ENCODE peak calls at places on chromosomes 2 and 18, in four cellular contexts. W is cardiac fibroblast, S is endodermal cell, D is foreskin fibroblast. T is an unnamed sample.

GRCh38 chr2:61770298-61770697 is 83.6 kb downstream of the FAM161A start:
- DNase-seq in W (no peak), S (no peak), D (no peak), T (no peak)

GRCh38 chr2:157592983-157593382 is 35.7 kb downstream of the ACVR1C start:
- DNase-seq in W (peak), S (no peak), D (peak), T (no peak)

GRCh38 chr18:80202264-80202998 is 44.9 kb downstream of the PARD6G start:
- DNase-seq in W (no peak), S (no peak), D (no peak), T (no peak)

GRCh38 chr18:64699116-64699515 is 550.2 kb upstream of the LINC00305 start:
- DNase-seq in W (no peak), S (no peak), D (no peak), T (no peak)

GRCh38 chr2:209473930-209474419 is 50.1 kb downstream of the MAP2 start:
- DNase-seq in W (peak), S (no peak), D (peak), T (peak)

GRCh38 chr2:231611273-231612198 is 18.9 kb downstream of the TEX44 start:
- DNase-seq in W (peak), S (peak), D (peak), T (no peak)

GRCh38 chr2:84302513-84303412 is 156.3 kb downstream of the SUCLG1 start:
- DNase-seq in W (peak), S (peak), D (peak), T (peak)

GRCh38 chr2:33607137-33607781 is 8.2 kb upstream of the FAM98A start:
- DNase-seq in W (no peak), S (peak), D (no peak), T (no peak)

GRCh38 chr2:207694811-207695281 is 16.6 kb upstream of the CCNYL1 start:
- DNase-seq in W (peak), S (no peak), D (peak), T (no peak)

GRCh38 chr2:182672471-182673165 is 43.4 kb upstream of the DNAJC10 start:
- DNase-seq in W (peak), S (no peak), D (peak), T (peak)

GRCh38 chr18:43572165-43572564 is 294.9 kb upstream of the SYT4 start:
- DNase-seq in W (no peak), S (no peak), D (no peak), T (no peak)

GRCh38 chr2:16774091-16774490 is 108.5 kb upstream of the CYRIA start:
- DNase-seq in W (peak), S (no peak), D (peak), T (peak)

GRCh38 chr2:15780912-15781574 is 159.3 kb upstream of the MYCN start:
- DNase-seq in W (no peak), S (peak), D (no peak), T (no peak)

GRCh38 chr2:119659601-119660342 is 19.2 kb upstream of the TMEM177 start:
- DNase-seq in W (peak), S (peak), D (peak), T (no peak)

GRCh38 chr2:219252084-219252483 is 959 bp upstream of the TUBA4B start:
- DNase-seq in W (no peak), S (no peak), D (no peak), T (no peak)

GRCh38 chr2:137049518-137049917 is 284.2 kb downstream of the THSD7B start:
- DNase-seq in W (no peak), S (no peak), D (no peak), T (no peak)

GRCh38 chr2:105394951-105395611 is 3.8 kb downstream of the FHL2 start:
- DNase-seq in W (peak), S (no peak), D (no peak), T (no peak)

GRCh38 chr2:65231121-65231520 is 3.5 kb downstream of the ACTR2 start:
- DNase-seq in W (peak), S (no peak), D (peak), T (no peak)

GRCh38 chr2:28469304-28469703 is 26.6 kb upstream of the PLB1 start:
- DNase-seq in W (peak), S (no peak), D (peak), T (no peak)

GRCh38 chr2:28394331-28394877 is 1.7 kb downstream of the FOSL2 start:
- DNase-seq in W (peak), S (no peak), D (peak), T (no peak)

GRCh38 chr2:133421516-133422324 is 146.5 kb downstream of the NCKAP5 start:
- DNase-seq in W (no peak), S (peak), D (no peak), T (peak)

GRCh38 chr2:136319227-136319626 is 201.3 kb upstream of the CXCR4 start:
- DNase-seq in W (no peak), S (peak), D (no peak), T (no peak)

GRCh38 chr2:121999273-121999672 is 243.8 kb downstream of the TSN start:
- DNase-seq in W (peak), S (no peak), D (no peak), T (peak)

GRCh38 chr2:17470855-17471641 is 47.2 kb downstream of the RAD51AP2 start:
- DNase-seq in W (peak), S (peak), D (peak), T (peak)

GRCh38 chr2:151156943-151157705 is 104.5 kb downstream of the RBM43 start:
- DNase-seq in W (peak), S (no peak), D (peak), T (no peak)

GRCh38 chr2:219886615-219887014 is 259.2 kb downstream of the SLC4A3 start:
- DNase-seq in W (no peak), S (peak), D (no peak), T (no peak)

GRCh38 chr18:12027480-12027879 is 46.2 kb downstream of the IMPA2 start:
- DNase-seq in W (no peak), S (no peak), D (no peak), T (no peak)

GRCh38 chr2:179129574-179130238 is 79.8 kb upstream of the CCDC141 start:
- DNase-seq in W (peak), S (no peak), D (peak), T (no peak)

GRCh38 chr2:83827618-83828017 is 631.5 kb downstream of the SUCLG1 start:
- DNase-seq in W (no peak), S (no peak), D (no peak), T (no peak)

GRCh38 chr2:72913531-72914225 is 3.6 kb upstream of the EMX1 start:
- DNase-seq in W (no peak), S (peak), D (peak), T (no peak)

GRCh38 chr18:46772396-46772795 is 15.5 kb upstream of the ST8SIA5 start:
- DNase-seq in W (no peak), S (peak), D (no peak), T (no peak)

GRCh38 chr2:164847966-164848365 is 6.3 kb upstream of the COBLL1 start:
- DNase-seq in W (no peak), S (no peak), D (peak), T (no peak)

GRCh38 chr2:197134206-197134605 is 176.4 kb downstream of the ANKRD44 start:
- DNase-seq in W (peak), S (no peak), D (peak), T (no peak)

GRCh38 chr2:234266952-234267351 is 216.4 kb downstream of the SPP2 start:
- DNase-seq in W (no peak), S (no peak), D (no peak), T (no peak)

GRCh38 chr2:231680992-231681852 is 27.1 kb upstream of the PTMA start:
- DNase-seq in W (peak), S (peak), D (peak), T (no peak)

GRCh38 chr2:37742286-37742685 is 70.8 kb upstream of the CDC42EP3 start:
- DNase-seq in W (peak), S (no peak), D (peak), T (no peak)

GRCh38 chr2:151796774-151797173 is 31.4 kb downstream of the ARL5A start:
- DNase-seq in W (peak), S (no peak), D (no peak), T (no peak)

GRCh38 chr2:159124441-159124911 is 156.0 kb downstream of the TANC1 start:
- DNase-seq in W (peak), S (no peak), D (peak), T (peak)

GRCh38 chr2:109020217-109020637 is 31.2 kb upstream of the EDAR start:
- DNase-seq in W (peak), S (no peak), D (peak), T (peak)

GRCh38 chr2:106886916-106887758 is 1.2 kb upstream of the ST6GAL2 start:
- DNase-seq in W (peak), S (peak), D (peak), T (no peak)

DNA sequence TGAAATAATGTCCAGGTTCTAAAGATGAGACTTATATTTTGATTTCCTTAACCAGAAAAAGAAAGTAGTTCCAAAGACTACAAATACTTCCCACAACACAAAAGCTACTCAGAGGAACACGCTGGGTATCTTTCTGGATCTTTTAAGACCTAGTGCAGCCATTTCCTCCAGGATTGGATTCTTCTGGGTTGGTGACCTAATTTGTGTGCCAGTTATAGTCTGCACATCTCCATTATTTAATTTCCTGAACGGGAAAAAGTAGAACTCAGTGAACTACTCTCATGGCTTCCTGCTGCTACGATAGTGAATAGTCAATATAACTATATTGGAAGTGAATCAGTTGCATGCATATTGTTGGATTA is 1.5 kb downstream of the TMEM87B start:
- DNase-seq in W (no peak), S (no peak), D (no peak), T (no peak)
- H3K4me3 ChIP-seq in W (peak), S (peak), D (peak), T (peak)

DNA sequence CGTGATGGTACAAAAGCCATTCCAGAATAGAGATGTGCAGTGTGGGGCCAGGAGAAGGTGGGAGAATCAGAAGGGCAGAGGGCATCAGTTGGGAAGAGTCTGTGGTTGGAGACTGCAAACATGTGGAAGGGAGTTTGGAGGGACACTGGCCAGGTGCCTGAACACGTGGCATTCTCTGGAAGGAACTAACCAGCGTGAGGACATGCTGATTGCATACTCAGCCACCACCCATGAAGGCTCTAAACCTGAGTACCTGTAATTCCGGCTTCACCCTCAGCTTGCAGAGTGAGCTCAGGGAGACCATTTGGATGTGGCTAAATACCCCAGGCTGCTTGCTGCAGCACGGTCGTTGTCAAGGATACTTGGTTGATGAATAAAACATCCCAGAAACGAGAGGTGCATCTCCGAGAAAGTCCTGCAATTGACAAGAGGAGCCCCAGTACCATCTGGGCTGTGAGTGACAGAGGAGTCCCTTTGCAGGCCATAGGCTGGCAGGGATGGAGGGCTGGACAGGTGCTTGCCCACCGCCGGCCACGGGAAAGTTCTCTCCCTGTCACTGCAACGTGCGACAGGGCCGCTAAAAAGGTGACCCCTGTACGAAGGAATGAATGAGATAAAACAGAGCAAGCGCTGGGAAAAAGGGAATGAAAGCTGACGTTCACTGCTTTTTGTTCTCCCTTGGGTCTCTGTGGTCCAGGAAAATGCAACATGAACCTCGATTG is 5.0 kb downstream of the ACKR3 start:
- DNase-seq in W (no peak), S (peak), D (no peak), T (no peak)
- H3K4me3 ChIP-seq in W (no peak), S (peak), D (no peak), T (no peak)

DNA sequence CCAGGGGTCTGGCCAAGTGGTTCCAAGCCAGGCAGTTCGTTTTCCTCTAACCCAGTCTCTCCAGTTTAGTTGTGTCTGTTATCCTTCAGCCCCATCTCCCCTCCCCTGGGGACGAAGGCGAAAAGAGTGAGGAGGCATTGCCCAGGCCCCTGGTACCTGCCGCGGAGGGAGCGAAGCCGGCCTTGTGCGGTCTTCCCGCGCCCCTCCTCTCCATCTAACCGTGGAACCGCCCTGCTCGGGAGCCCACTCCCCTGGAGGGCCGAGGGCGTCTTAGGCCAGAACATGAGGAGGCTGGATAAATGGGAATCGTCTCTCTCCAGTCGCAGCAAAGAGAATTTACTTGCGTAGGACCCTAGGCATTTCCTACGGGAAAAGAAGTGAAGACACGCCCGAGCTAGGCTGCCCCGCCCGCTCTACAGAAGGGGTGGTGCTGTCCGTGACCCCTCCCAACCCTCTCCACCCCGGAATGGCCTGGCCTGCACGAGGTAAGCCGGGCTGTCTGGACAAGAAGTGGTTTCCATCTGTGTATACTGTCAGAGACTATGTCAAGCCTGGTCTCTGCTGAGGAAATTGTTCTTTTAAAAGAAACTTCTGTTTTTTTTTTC is 156.2 kb downstream of the MIB1 start:
- DNase-seq in W (peak), S (peak), D (peak), T (no peak)
- H3K4me3 ChIP-seq in W (no peak), S (no peak), D (no peak), T (no peak)

DNA sequence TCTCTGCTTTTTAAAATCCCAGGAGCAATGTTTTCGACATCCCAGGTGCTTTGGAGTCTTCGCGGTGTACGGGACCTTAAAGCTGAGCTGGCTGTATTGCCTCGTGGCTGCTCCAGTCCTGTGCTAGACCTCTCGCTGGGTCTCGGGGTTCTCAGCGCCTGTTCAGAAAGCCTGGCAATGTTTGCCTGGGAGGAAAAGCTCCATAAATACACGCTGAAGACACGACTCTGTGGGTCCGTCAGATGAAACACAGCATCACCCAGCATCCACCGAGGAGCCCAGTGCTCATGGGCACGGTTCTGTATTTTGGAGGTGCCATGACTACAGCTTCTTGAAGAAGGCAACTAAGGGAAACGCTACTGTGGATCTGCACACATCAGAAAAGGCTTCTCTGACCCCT is 21.6 kb downstream of the MBP start:
- DNase-seq in W (no peak), S (peak), D (no peak), T (no peak)
- H3K4me3 ChIP-seq in W (no peak), S (no peak), D (no peak), T (no peak)

GRCh38 chr2:26849056-26850001 is 1.4 kb downstream of the DPYSL5 start:
- DNase-seq in W (no peak), S (peak), D (peak), T (no peak)

GRCh38 chr2:26847663-26848335 is at the start of gene DPYSL5:
- DNase-seq in W (no peak), S (peak), D (peak), T (no peak)

GRCh38 chr2:26850002-26850431 is 2.1 kb downstream of the DPYSL5 start:
- DNase-seq in W (no peak), S (peak), D (no peak), T (no peak)

GRCh38 chr2:26846881-26847662 is 860 bp upstream of the DPYSL5 start:
- DNase-seq in W (peak), S (no peak), D (peak), T (no peak)

DNA sequence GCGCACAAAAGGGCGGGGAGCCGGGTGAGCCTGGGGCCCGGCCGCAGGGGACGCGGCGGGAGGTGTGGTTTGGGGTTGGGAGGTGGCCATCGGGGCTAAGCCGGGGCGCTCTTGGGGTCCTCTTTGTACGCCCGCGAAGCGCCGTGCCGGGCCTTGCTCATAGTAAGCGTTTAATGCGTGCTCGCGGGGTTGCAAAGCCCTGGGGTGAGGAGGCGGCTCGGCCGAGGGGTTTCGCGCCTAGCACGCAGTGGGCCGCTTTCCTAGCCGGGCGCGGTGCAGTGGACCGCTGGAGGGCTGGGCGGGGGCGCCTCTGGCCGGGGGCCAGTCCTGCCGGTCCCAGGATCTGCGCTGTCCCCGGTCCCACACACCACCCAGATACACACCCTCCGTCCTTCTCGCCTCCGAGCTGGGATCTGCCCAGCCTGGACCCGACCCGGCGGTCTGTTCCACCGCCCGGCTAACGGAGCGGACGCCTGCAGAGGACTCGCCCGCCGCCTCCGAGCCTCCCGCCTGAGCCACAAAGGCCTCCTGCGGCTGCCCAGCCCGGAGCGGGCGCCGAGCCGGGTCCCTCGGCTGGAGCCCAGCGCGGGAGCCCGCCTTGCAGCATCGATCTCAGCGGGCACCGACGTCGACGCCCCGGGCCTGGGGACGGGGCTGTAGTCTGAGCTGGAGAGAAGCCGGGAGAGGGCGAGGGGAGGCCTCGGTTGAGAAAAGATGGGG is 564 bp downstream of the DPYSL5 start:
- DNase-seq in W (no peak), S (peak), D (peak), T (no peak)
- H3K4me3 ChIP-seq in W (no peak), S (peak), D (no peak), T (peak)

GRCh38 chr18:77123313-77124231 is 9.0 kb downstream of the MBP start:
- DNase-seq in W (no peak), S (no peak), D (no peak), T (no peak)

GRCh38 chr18:77127769-77128671 is 4.6 kb downstream of the MBP start:
- DNase-seq in W (peak), S (no peak), D (peak), T (peak)

GRCh38 chr18:77129150-77129551 is 3.4 kb downstream of the MBP start:
- DNase-seq in W (peak), S (no peak), D (peak), T (peak)

GRCh38 chr18:77119851-77120491 is 12.6 kb downstream of the MBP start:
- DNase-seq in W (no peak), S (peak), D (no peak), T (no peak)

GRCh38 chr18:77124452-77124922 is 8.1 kb downstream of the MBP start:
- DNase-seq in W (no peak), S (no peak), D (peak), T (no peak)
- H3K4me3 ChIP-seq in W (no peak), S (no peak), D (no peak), T (no peak)

DNA sequence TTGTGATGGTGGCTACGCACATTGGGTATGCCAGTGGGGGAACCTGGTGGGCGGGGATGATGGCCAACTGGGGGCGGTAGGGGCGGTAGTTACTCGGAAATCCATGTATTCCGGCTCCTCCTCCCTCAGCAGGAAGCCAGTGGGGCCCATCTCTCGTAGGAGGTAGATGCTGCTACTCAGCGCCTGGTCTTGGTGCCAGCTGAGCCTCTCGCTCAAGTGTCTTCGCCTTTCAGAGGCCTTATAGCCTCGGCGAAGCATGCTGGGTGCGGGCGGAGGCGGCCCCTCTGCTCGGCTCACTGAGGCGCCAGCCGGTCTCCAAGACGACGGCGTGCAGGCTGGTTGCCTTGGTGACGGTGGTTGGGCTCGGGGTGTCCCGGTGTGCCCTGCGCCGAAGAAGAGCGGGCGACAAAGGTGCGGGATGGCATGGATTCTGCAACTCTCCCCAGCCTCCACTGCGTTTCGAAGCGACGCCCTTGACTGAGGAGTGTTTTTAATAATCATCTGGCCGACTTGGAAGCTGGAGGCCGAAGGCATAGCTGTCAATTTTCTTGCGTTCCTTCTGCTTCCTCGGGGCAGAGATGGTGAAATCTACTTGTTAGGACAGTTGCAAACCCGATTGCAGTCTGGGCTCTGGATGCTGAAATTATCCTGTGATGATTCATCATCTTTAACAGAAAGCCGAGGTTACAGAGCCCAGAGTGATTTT is at the start of gene ZSWIM2:
- DNase-seq in W (peak), S (peak), D (peak), T (peak)
- H3K4me3 ChIP-seq in W (peak), S (peak), D (peak), T (peak)